ENCODE peak calls at places on chromosomes 5 and 9, in nine cellular contexts. J is stomach; X is Caco-2; V is naive thymus-derived CD4-positive, alpha-beta T cell; Z is mucosa of descending colon; G is ovary; K is thoracic aorta; O is IMR-90; I is suprapubic skin. T is an unnamed sample.
A peak's percentile ranks its signal among the peaks of the same experiment; 100 is the strongest.

GRCh38 chr9:37034320-37034937 is 361 bp upstream of the PAX5 start:
- DNase-seq in J (no peak), X (no peak), V (no peak), Z (no peak), G (no peak), K (no peak), O (no peak), I (no peak), T (no peak)

GRCh38 chr5:112649882-112650281 is 87.8 kb upstream of the APC start:
- DNase-seq in J (no peak), X (no peak), V (no peak), Z (peak; percentile 52), G (no peak), K (no peak), O (no peak), I (no peak), T (no peak)

GRCh38 chr5:138468133-138468965 is 3.1 kb downstream of the EGR1 start:
- DNase-seq in J (no peak), X (peak; percentile 38), V (no peak), Z (no peak), G (no peak), K (no peak), O (peak; percentile 54), I (no peak), T (no peak)

GRCh38 chr9:37969130-37969529 is 65.2 kb upstream of the SLC25A51 start:
- DNase-seq in J (peak; percentile 95), X (peak; percentile 88), V (no peak), Z (peak; percentile 86), G (no peak), K (no peak), O (peak; percentile 62), I (no peak), T (no peak)

GRCh38 chr5:109630109-109630508 is 59.6 kb upstream of the MAN2A1 start:
- DNase-seq in J (no peak), X (no peak), V (no peak), Z (no peak), G (no peak), K (no peak), O (no peak), I (no peak), T (no peak)

GRCh38 chr5:166370928-166371690 is 1920.3 kb upstream of the WWC1 start:
- DNase-seq in J (no peak), X (no peak), V (no peak), Z (no peak), G (no peak), K (no peak), O (no peak), I (no peak), T (no peak)

GRCh38 chr9:114282104-114282485 is 40.8 kb upstream of the ORM1 start:
- DNase-seq in J (no peak), X (peak; percentile 20), V (no peak), Z (peak; percentile 10), G (peak; percentile 58), K (no peak), O (no peak), I (no peak), T (no peak)

GRCh38 chr5:95526871-95527270 is 27.9 kb downstream of the SKIC3 start:
- DNase-seq in J (no peak), X (no peak), V (no peak), Z (no peak), G (no peak), K (no peak), O (peak; percentile 17), I (no peak), T (no peak)

GRCh38 chr5:53537711-53538110 is 22.7 kb upstream of the NDUFS4 start:
- DNase-seq in J (no peak), X (no peak), V (no peak), Z (no peak), G (no peak), K (no peak), O (no peak), I (no peak), T (no peak)

GRCh38 chr5:53482717-53483638 is 2.5 kb downstream of the FST start:
- DNase-seq in J (peak; percentile 41), X (no peak), V (peak; percentile 12), Z (peak; percentile 35), G (peak; percentile 33), K (no peak), O (peak; percentile 53), I (peak; percentile 69), T (no peak)

GRCh38 chr9:136004712-136005111 is 43.5 kb upstream of the UBAC1 start:
- DNase-seq in J (no peak), X (no peak), V (no peak), Z (no peak), G (no peak), K (no peak), O (no peak), I (no peak), T (no peak)

GRCh38 chr5:448766-449090 is 5.8 kb downstream of the EXOC3 start:
- DNase-seq in J (no peak), X (no peak), V (no peak), Z (no peak), G (no peak), K (no peak), O (no peak), I (no peak), T (peak; percentile 1)

GRCh38 chr9:73183917-73184861 is 32.5 kb downstream of the ANXA1 start:
- DNase-seq in J (no peak), X (no peak), V (peak; percentile 70), Z (no peak), G (no peak), K (no peak), O (peak; percentile 65), I (no peak), T (no peak)

GRCh38 chr9:133821606-133822438 is 83.7 kb upstream of the SARDH start:
- DNase-seq in J (no peak), X (no peak), V (no peak), Z (no peak), G (no peak), K (no peak), O (peak; percentile 40), I (no peak), T (no peak)

GRCh38 chr5:23042231-23042630 is 189.1 kb upstream of the CDH12 start:
- DNase-seq in J (no peak), X (no peak), V (no peak), Z (no peak), G (no peak), K (no peak), O (no peak), I (no peak), T (no peak)

GRCh38 chr9:89889865-89890264 is 285.1 kb downstream of the GADD45G start:
- DNase-seq in J (no peak), X (no peak), V (no peak), Z (no peak), G (no peak), K (no peak), O (no peak), I (no peak), T (no peak)

GRCh38 chr5:126009566-126009965 is 413.6 kb upstream of the GRAMD2B start:
- DNase-seq in J (peak; percentile 47), X (no peak), V (no peak), Z (no peak), G (no peak), K (no peak), O (no peak), I (no peak), T (no peak)

GRCh38 chr5:39430461-39430860 is 5.7 kb upstream of the DAB2 start:
- DNase-seq in J (no peak), X (no peak), V (no peak), Z (no peak), G (no peak), K (no peak), O (no peak), I (no peak), T (no peak)

GRCh38 chr9:135107592-135108235 is 20.2 kb downstream of the OLFM1 start:
- DNase-seq in J (no peak), X (no peak), V (no peak), Z (no peak), G (no peak), K (no peak), O (no peak), I (no peak), T (no peak)

GRCh38 chr5:68224561-68225187 is 9.1 kb downstream of the PIK3R1 start:
- DNase-seq in J (no peak), X (no peak), V (no peak), Z (no peak), G (no peak), K (no peak), O (peak; percentile 56), I (no peak), T (no peak)

GRCh38 chr5:132256086-132256782 is 1.3 kb upstream of the PDLIM4 start:
- DNase-seq in J (no peak), X (peak; percentile 12), V (no peak), Z (no peak), G (no peak), K (no peak), O (no peak), I (no peak), T (no peak)

GRCh38 chr9:5402217-5402616 is 35.5 kb downstream of the PLGRKT start:
- DNase-seq in J (no peak), X (no peak), V (no peak), Z (no peak), G (no peak), K (no peak), O (no peak), I (no peak), T (no peak)

GRCh38 chr5:178786424-178786823 is 56.0 kb upstream of the ZNF354A start:
- DNase-seq in J (no peak), X (no peak), V (no peak), Z (no peak), G (no peak), K (no peak), O (no peak), I (no peak), T (no peak)
- H3K9me3 ChIP-seq in J (no peaks in the 10 kb centered on the region), X (no peaks in the 10 kb centered on the region), V (no peaks in the 10 kb centered on the region), Z (no peaks in the 10 kb centered on the region), G (no peaks in the 10 kb centered on the region), K (no peaks in the 10 kb centered on the region), O (peaks cover 51% of the 10 kb centered on the region), I (no peaks in the 10 kb centered on the region), T (no peaks in the 10 kb centered on the region)

DNA sequence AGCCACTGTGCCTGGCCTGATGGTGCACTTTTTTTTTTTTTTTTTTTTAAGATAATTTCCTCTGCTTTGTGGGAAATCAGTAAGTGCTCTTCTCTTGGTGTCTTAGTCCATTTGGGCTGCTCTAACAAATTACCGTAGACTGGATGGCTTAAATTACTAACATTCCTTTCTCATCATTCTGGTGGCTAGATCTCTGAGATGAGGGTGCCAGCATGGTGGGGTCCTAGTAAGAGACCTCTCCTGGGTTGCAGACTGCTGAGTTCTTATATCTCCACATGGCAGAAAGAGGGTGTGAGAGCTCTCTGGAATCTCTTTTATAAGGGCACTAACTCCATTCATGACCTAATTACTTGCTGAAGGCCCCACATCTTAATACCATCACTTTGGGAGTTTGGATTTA is 133.9 kb upstream of the ANKRD55 start:
- DNase-seq in J (no peak), X (no peak), V (no peak), Z (no peak), G (no peak), K (no peak), O (no peak), I (no peak), T (no peak)
- H3K9me3 ChIP-seq in J (no peaks in the 10 kb centered on the region), X (peaks cover 14% of the 10 kb centered on the region), V (no peaks in the 10 kb centered on the region), Z (no peaks in the 10 kb centered on the region), G (no peaks in the 10 kb centered on the region), K (no peaks in the 10 kb centered on the region), O (no peaks in the 10 kb centered on the region), I (no peaks in the 10 kb centered on the region), T (no peaks in the 10 kb centered on the region)

GRCh38 chr9:138063785-138064184 is 186.2 kb downstream of the CACNA1B start:
- DNase-seq in J (no peak), X (no peak), V (no peak), Z (no peak), G (no peak), K (no peak), O (no peak), I (peak; percentile 34), T (no peak)
- H3K9me3 ChIP-seq in J (no peaks in the 10 kb centered on the region), X (no peaks in the 10 kb centered on the region), V (no peaks in the 10 kb centered on the region), Z (no peaks in the 10 kb centered on the region), G (no peaks in the 10 kb centered on the region), K (no peaks in the 10 kb centered on the region), O (peaks cover 66% of the 10 kb centered on the region), I (no peaks in the 10 kb centered on the region), T (no peaks in the 10 kb centered on the region)

GRCh38 chr5:98540056-98540455 is 233.4 kb upstream of the RGMB start:
- DNase-seq in J (no peak), X (no peak), V (no peak), Z (no peak), G (no peak), K (no peak), O (peak; percentile 30), I (no peak), T (no peak)
- H3K9me3 ChIP-seq in J (peaks cover 18% of the 10 kb centered on the region), X (no peaks in the 10 kb centered on the region), V (no peaks in the 10 kb centered on the region), Z (peaks cover 21% of the 10 kb centered on the region), G (no peaks in the 10 kb centered on the region), K (peaks cover 7% of the 10 kb centered on the region), O (no peaks in the 10 kb centered on the region), I (peaks cover 16% of the 10 kb centered on the region), T (peaks cover 5% of the 10 kb centered on the region)